ENCODE peak calls at places on chromosome 19, in ten cellular contexts. One of them, this sample, is unnamed.

GRCh38 chr19:57719901-57720519 is 7.4 kb downstream of the ZNF671 start:
- DNase-seq in left lung: no peak
- DNase-seq in body of pancreas: no peak
- DNase-seq in CD8-positive, alpha-beta T cell: peak; percentile 23
- DNase-seq in EH: no peak
- DNase-seq in omental fat pad: no peak
- DNase-seq in SJCRH30: no peak
- DNase-seq in H54: no peak
- DNase-seq in neural crest cell: no peak
- DNase-seq in hypothalamus: no peak
- DNase-seq in this sample: no peak

GRCh38 chr19:44722131-44723121 is 23.5 kb downstream of the CEACAM16 start:
- DNase-seq in CD8-positive, alpha-beta T cell: peak; percentile 51
- DNase-seq in neural crest cell: no peak
- DNase-seq in SJCRH30: no peak
- DNase-seq in omental fat pad: no peak
- DNase-seq in H54: no peak
- DNase-seq in left lung: peak; percentile 63
- DNase-seq in hypothalamus: no peak
- DNase-seq in EH: peak; percentile 52
- DNase-seq in body of pancreas: no peak
- DNase-seq in this sample: no peak

GRCh38 chr19:6233051-6233826 is 46.5 kb downstream of the MLLT1 start:
- DNase-seq in left lung: peak; percentile 55
- DNase-seq in CD8-positive, alpha-beta T cell: no peak
- DNase-seq in neural crest cell: no peak
- DNase-seq in SJCRH30: peak; percentile 82
- DNase-seq in EH: peak; percentile 65
- DNase-seq in hypothalamus: no peak
- DNase-seq in body of pancreas: peak; percentile 81
- DNase-seq in H54: no peak
- DNase-seq in omental fat pad: no peak
- DNase-seq in this sample: no peak

GRCh38 chr19:10421240-10421948 is 1.1 kb downstream of the PDE4A start:
- DNase-seq in omental fat pad: no peak
- DNase-seq in body of pancreas: no peak
- DNase-seq in hypothalamus: no peak
- DNase-seq in neural crest cell: no peak
- DNase-seq in left lung: no peak
- DNase-seq in EH: no peak
- DNase-seq in CD8-positive, alpha-beta T cell: no peak
- DNase-seq in SJCRH30: no peak
- DNase-seq in H54: no peak
- DNase-seq in this sample: no peak

GRCh38 chr19:46494115-46494935 is 1.3 kb downstream of the PNMA8B start:
- DNase-seq in H54: no peak
- DNase-seq in body of pancreas: no peak
- DNase-seq in hypothalamus: no peak
- DNase-seq in left lung: no peak
- DNase-seq in omental fat pad: no peak
- DNase-seq in EH: no peak
- DNase-seq in CD8-positive, alpha-beta T cell: no peak
- DNase-seq in neural crest cell: no peak
- DNase-seq in SJCRH30: no peak
- DNase-seq in this sample: no peak

GRCh38 chr19:44657211-44657921 is 13.7 kb downstream of the PVR start:
- DNase-seq in CD8-positive, alpha-beta T cell: peak; percentile 77
- DNase-seq in hypothalamus: no peak
- DNase-seq in H54: no peak
- DNase-seq in SJCRH30: peak; percentile 64
- DNase-seq in neural crest cell: peak; percentile 79
- DNase-seq in body of pancreas: peak; percentile 75
- DNase-seq in left lung: peak; percentile 61
- DNase-seq in omental fat pad: peak; percentile 64
- DNase-seq in EH: peak; percentile 68
- DNase-seq in this sample: peak; percentile 15

GRCh38 chr19:5865772-5866171 is 4.6 kb downstream of the FUT5 start:
- DNase-seq in omental fat pad: no peak
- DNase-seq in SJCRH30: no peak
- DNase-seq in neural crest cell: no peak
- DNase-seq in hypothalamus: no peak
- DNase-seq in EH: no peak
- DNase-seq in H54: no peak
- DNase-seq in body of pancreas: no peak
- DNase-seq in CD8-positive, alpha-beta T cell: no peak
- DNase-seq in left lung: no peak
- DNase-seq in this sample: no peak

GRCh38 chr19:31344403-31344802 is 4.8 kb downstream of the TSHZ3 start:
- DNase-seq in H54: no peak
- DNase-seq in left lung: no peak
- DNase-seq in CD8-positive, alpha-beta T cell: no peak
- DNase-seq in SJCRH30: no peak
- DNase-seq in hypothalamus: no peak
- DNase-seq in neural crest cell: no peak
- DNase-seq in body of pancreas: no peak
- DNase-seq in omental fat pad: no peak
- DNase-seq in EH: no peak
- DNase-seq in this sample: no peak

GRCh38 chr19:6066661-6067646 is 43.3 kb downstream of the RFX2 start:
- DNase-seq in H54: no peak
- DNase-seq in SJCRH30: peak; percentile 50
- DNase-seq in CD8-positive, alpha-beta T cell: no peak
- DNase-seq in neural crest cell: peak; percentile 72
- DNase-seq in body of pancreas: peak; percentile 97
- DNase-seq in hypothalamus: peak; percentile 22
- DNase-seq in left lung: peak; percentile 94
- DNase-seq in EH: peak; percentile 95
- DNase-seq in omental fat pad: peak; percentile 93
- DNase-seq in this sample: no peak

GRCh38 chr19:23345838-23346237 is 49.4 kb downstream of the ZNF91 start:
- DNase-seq in EH: no peak
- DNase-seq in body of pancreas: no peak
- DNase-seq in neural crest cell: no peak
- DNase-seq in SJCRH30: no peak
- DNase-seq in omental fat pad: no peak
- DNase-seq in left lung: no peak
- DNase-seq in CD8-positive, alpha-beta T cell: no peak
- DNase-seq in hypothalamus: no peak
- DNase-seq in H54: no peak
- DNase-seq in this sample: no peak

GRCh38 chr19:33688657-33688992 is 66.9 kb downstream of the CHST8 start:
- DNase-seq in omental fat pad: peak; percentile 14
- DNase-seq in H54: no peak
- DNase-seq in left lung: no peak
- DNase-seq in body of pancreas: no peak
- DNase-seq in CD8-positive, alpha-beta T cell: no peak
- DNase-seq in EH: no peak
- DNase-seq in SJCRH30: no peak
- DNase-seq in neural crest cell: no peak
- DNase-seq in hypothalamus: no peak
- DNase-seq in this sample: no peak

GRCh38 chr19:11942843-11943108 is 17.9 kb downstream of the ZNF700 start:
- DNase-seq in neural crest cell: no peak
- DNase-seq in SJCRH30: no peak
- DNase-seq in H54: no peak
- DNase-seq in EH: no peak
- DNase-seq in omental fat pad: no peak
- DNase-seq in body of pancreas: no peak
- DNase-seq in left lung: no peak
- DNase-seq in hypothalamus: no peak
- DNase-seq in CD8-positive, alpha-beta T cell: no peak
- DNase-seq in this sample: no peak

GRCh38 chr19:32817913-32818476 is 51.6 kb downstream of the SLC7A9 start:
- DNase-seq in body of pancreas: no peak
- DNase-seq in neural crest cell: no peak
- DNase-seq in omental fat pad: no peak
- DNase-seq in EH: no peak
- DNase-seq in SJCRH30: no peak
- DNase-seq in left lung: no peak
- DNase-seq in hypothalamus: no peak
- DNase-seq in CD8-positive, alpha-beta T cell: no peak
- DNase-seq in H54: no peak
- DNase-seq in this sample: no peak

GRCh38 chr19:29121684-29122083 is 91.3 kb downstream of the UQCRFS1 start:
- DNase-seq in body of pancreas: peak; percentile 12
- DNase-seq in neural crest cell: peak; percentile 53
- DNase-seq in EH: peak; percentile 33
- DNase-seq in left lung: no peak
- DNase-seq in hypothalamus: no peak
- DNase-seq in omental fat pad: no peak
- DNase-seq in H54: peak; percentile 30
- DNase-seq in SJCRH30: no peak
- DNase-seq in CD8-positive, alpha-beta T cell: no peak
- DNase-seq in this sample: no peak

GRCh38 chr19:18733196-18733647 is 49.7 kb downstream of the CRTC1 start:
- DNase-seq in left lung: no peak
- DNase-seq in hypothalamus: no peak
- DNase-seq in omental fat pad: no peak
- DNase-seq in body of pancreas: peak; percentile 40
- DNase-seq in SJCRH30: peak; percentile 91
- DNase-seq in neural crest cell: no peak
- DNase-seq in H54: no peak
- DNase-seq in EH: peak; percentile 24
- DNase-seq in CD8-positive, alpha-beta T cell: no peak
- DNase-seq in this sample: no peak

GRCh38 chr19:31438401-31439269 is 89.4 kb upstream of the TSHZ3 start:
- DNase-seq in CD8-positive, alpha-beta T cell: no peak
- DNase-seq in hypothalamus: no peak
- DNase-seq in neural crest cell: no peak
- DNase-seq in EH: no peak
- DNase-seq in SJCRH30: no peak
- DNase-seq in H54: no peak
- DNase-seq in omental fat pad: no peak
- DNase-seq in left lung: no peak
- DNase-seq in body of pancreas: no peak
- DNase-seq in this sample: no peak

GRCh38 chr19:794989-795658 is 2.1 kb upstream of the PTBP1 start:
- DNase-seq in H54: peak; percentile 15
- DNase-seq in CD8-positive, alpha-beta T cell: no peak
- DNase-seq in SJCRH30: no peak
- DNase-seq in body of pancreas: no peak
- DNase-seq in neural crest cell: no peak
- DNase-seq in EH: no peak
- DNase-seq in omental fat pad: no peak
- DNase-seq in left lung: no peak
- DNase-seq in hypothalamus: no peak
- DNase-seq in this sample: no peak

GRCh38 chr19:28426902-28427232 is 786.1 kb downstream of the UQCRFS1 start:
- DNase-seq in left lung: no peak
- DNase-seq in EH: peak; percentile 61
- DNase-seq in SJCRH30: no peak
- DNase-seq in omental fat pad: no peak
- DNase-seq in H54: peak; percentile 31
- DNase-seq in hypothalamus: no peak
- DNase-seq in body of pancreas: no peak
- DNase-seq in neural crest cell: no peak
- DNase-seq in CD8-positive, alpha-beta T cell: no peak
- DNase-seq in this sample: no peak

GRCh38 chr19:45768644-45769053 is 403 bp downstream of the SIX5 start:
- DNase-seq in hypothalamus: no peak
- DNase-seq in neural crest cell: peak; percentile 43
- DNase-seq in H54: peak; percentile 40
- DNase-seq in EH: peak; percentile 61
- DNase-seq in left lung: no peak
- DNase-seq in omental fat pad: no peak
- DNase-seq in SJCRH30: peak; percentile 55
- DNase-seq in CD8-positive, alpha-beta T cell: no peak
- DNase-seq in body of pancreas: peak; percentile 58
- DNase-seq in this sample: no peak

GRCh38 chr19:16066611-16067104 is 9.6 kb upstream of the TPM4 start:
- DNase-seq in omental fat pad: no peak
- DNase-seq in SJCRH30: peak; percentile 42
- DNase-seq in body of pancreas: no peak
- DNase-seq in neural crest cell: no peak
- DNase-seq in EH: peak; percentile 82
- DNase-seq in left lung: no peak
- DNase-seq in CD8-positive, alpha-beta T cell: no peak
- DNase-seq in H54: peak; percentile 71
- DNase-seq in hypothalamus: no peak
- DNase-seq in this sample: no peak

GRCh38 chr19:7699422-7700127 is 2.4 kb downstream of the FCER2 start:
- DNase-seq in body of pancreas: no peak
- DNase-seq in H54: no peak
- DNase-seq in neural crest cell: no peak
- DNase-seq in CD8-positive, alpha-beta T cell: no peak
- DNase-seq in hypothalamus: no peak
- DNase-seq in EH: no peak
- DNase-seq in SJCRH30: no peak
- DNase-seq in omental fat pad: no peak
- DNase-seq in left lung: no peak
- DNase-seq in this sample: no peak

GRCh38 chr19:51467864-51468544 is 9.8 kb upstream of the SIGLEC8 start:
- DNase-seq in CD8-positive, alpha-beta T cell: no peak
- DNase-seq in EH: no peak
- DNase-seq in hypothalamus: no peak
- DNase-seq in left lung: no peak
- DNase-seq in omental fat pad: no peak
- DNase-seq in SJCRH30: no peak
- DNase-seq in H54: no peak
- DNase-seq in neural crest cell: no peak
- DNase-seq in body of pancreas: no peak
- DNase-seq in this sample: no peak

GRCh38 chr19:43820098-43820860 is 6.8 kb upstream of the ZNF283 start:
- DNase-seq in CD8-positive, alpha-beta T cell: peak; percentile 51
- DNase-seq in hypothalamus: peak; percentile 0
- DNase-seq in EH: peak; percentile 51
- DNase-seq in SJCRH30: no peak
- DNase-seq in omental fat pad: no peak
- DNase-seq in body of pancreas: peak; percentile 24
- DNase-seq in neural crest cell: no peak
- DNase-seq in left lung: no peak
- DNase-seq in H54: no peak
- DNase-seq in this sample: no peak

GRCh38 chr19:12665646-12666304 is 767 bp downstream of the MAN2B1 start:
- DNase-seq in EH: peak; percentile 15
- DNase-seq in body of pancreas: no peak
- DNase-seq in SJCRH30: no peak
- DNase-seq in omental fat pad: no peak
- DNase-seq in H54: no peak
- DNase-seq in neural crest cell: no peak
- DNase-seq in hypothalamus: no peak
- DNase-seq in CD8-positive, alpha-beta T cell: no peak
- DNase-seq in left lung: no peak
- DNase-seq in this sample: no peak

GRCh38 chr19:44750713-44751112 is 2.2 kb downstream of the BCL3 start:
- DNase-seq in H54: no peak
- DNase-seq in omental fat pad: no peak
- DNase-seq in EH: no peak
- DNase-seq in CD8-positive, alpha-beta T cell: no peak
- DNase-seq in SJCRH30: no peak
- DNase-seq in body of pancreas: no peak
- DNase-seq in neural crest cell: no peak
- DNase-seq in left lung: no peak
- DNase-seq in hypothalamus: no peak
- DNase-seq in this sample: no peak

GRCh38 chr19:48683349-48683748 is 10.5 kb upstream of the NTN5 start:
- DNase-seq in neural crest cell: no peak
- DNase-seq in H54: no peak
- DNase-seq in SJCRH30: no peak
- DNase-seq in omental fat pad: no peak
- DNase-seq in EH: peak; percentile 66
- DNase-seq in left lung: peak; percentile 52
- DNase-seq in CD8-positive, alpha-beta T cell: peak; percentile 61
- DNase-seq in hypothalamus: peak; percentile 38
- DNase-seq in body of pancreas: no peak
- DNase-seq in this sample: no peak

GRCh38 chr19:3683405-3683865 is 16.8 kb downstream of the PIP5K1C start:
- DNase-seq in neural crest cell: no peak
- DNase-seq in body of pancreas: no peak
- DNase-seq in SJCRH30: peak; percentile 66
- DNase-seq in H54: no peak
- DNase-seq in hypothalamus: no peak
- DNase-seq in omental fat pad: no peak
- DNase-seq in CD8-positive, alpha-beta T cell: no peak
- DNase-seq in EH: peak; percentile 92
- DNase-seq in left lung: no peak
- DNase-seq in this sample: no peak

GRCh38 chr19:47508721-47509120 is 6.1 kb downstream of the NAPA start:
- DNase-seq in hypothalamus: no peak
- DNase-seq in EH: no peak
- DNase-seq in H54: no peak
- DNase-seq in body of pancreas: no peak
- DNase-seq in left lung: no peak
- DNase-seq in CD8-positive, alpha-beta T cell: no peak
- DNase-seq in SJCRH30: no peak
- DNase-seq in neural crest cell: no peak
- DNase-seq in omental fat pad: no peak
- DNase-seq in this sample: no peak